ENCODE peak calls at places on chromosomes 4 and X, in ten cellular contexts. A is lower leg skin; W is posterior cingulate gyrus; R is NT2/D1; C is SK-MEL-5; H is EL; T is activated CD4-positive, alpha-beta T cell treated with anti-CD3 and anti-CD28 coated beads, Interleukin-2, amount 50 U/mL, for 48 hours; Y is astrocyte of the cerebellum; Q is suprapubic skin; K is activated CD8-positive, alpha-beta memory T cell treated with anti-CD3 and anti-CD28 coated beads for 24 hours. M is an unnamed sample.

GRCh38 chr4:6989331-6989923 is 53.7 kb upstream of the TADA2B start:
- DNase-seq in A (peak), W (no peak), R (no peak), C (no peak), H (no peak), T (no peak), Y (no peak), Q (no peak), K (peak), M (no peak)

GRCh38 chrX:70998402-70999027 is 67.6 kb upstream of the SLC7A3 start:
- DNase-seq in A (no peak), W (no peak), R (peak), C (peak), H (peak), T (peak), Y (peak), Q (no peak), K (no peak), M (no peak)

GRCh38 chr4:143195581-143195980 is 10.9 kb downstream of the USP38 start:
- DNase-seq in A (no peak), W (no peak), R (no peak), C (no peak), H (no peak), T (no peak), Y (no peak), Q (no peak), K (no peak), M (no peak)

GRCh38 chrX:43971966-43972961 is 926 bp downstream of the NDP start:
- DNase-seq in A (no peak), W (peak), R (no peak), C (peak), H (peak), T (no peak), Y (no peak), Q (no peak), K (no peak), M (no peak)

GRCh38 chrX:134388161-134389109 is 71.5 kb upstream of the HPRT1 start:
- DNase-seq in A (no peak), W (no peak), R (no peak), C (no peak), H (no peak), T (no peak), Y (no peak), Q (no peak), K (no peak), M (no peak)

GRCh38 chr4:7822858-7823257 is 116.8 kb downstream of the AFAP1 start:
- DNase-seq in A (no peak), W (no peak), R (no peak), C (no peak), H (no peak), T (no peak), Y (no peak), Q (no peak), K (no peak), M (no peak)

GRCh38 chr4:155072417-155072816 is 136.0 kb upstream of the NPY2R start:
- DNase-seq in A (no peak), W (no peak), R (no peak), C (no peak), H (no peak), T (no peak), Y (no peak), Q (no peak), K (no peak), M (no peak)

GRCh38 chr4:174119051-174119450 is 164.4 kb downstream of the FBXO8 start:
- DNase-seq in A (no peak), W (no peak), R (no peak), C (no peak), H (peak), T (no peak), Y (peak), Q (no peak), K (no peak), M (no peak)

GRCh38 chrX:13377537-13377936 is 57.7 kb upstream of the ATXN3L start:
- DNase-seq in A (peak), W (no peak), R (no peak), C (no peak), H (peak), T (no peak), Y (peak), Q (no peak), K (no peak), M (no peak)

GRCh38 chr4:100422911-100423310 is 94.9 kb downstream of the EMCN start:
- DNase-seq in A (no peak), W (no peak), R (no peak), C (no peak), H (no peak), T (no peak), Y (no peak), Q (no peak), K (no peak), M (no peak)

GRCh38 chrX:78945186-78945912 is at the start of gene P2RY10:
- DNase-seq in A (no peak), W (no peak), R (no peak), C (no peak), H (no peak), T (no peak), Y (no peak), Q (no peak), K (no peak), M (no peak)

GRCh38 chr4:142406051-142406549 is 440.0 kb downstream of the INPP4B start:
- DNase-seq in A (no peak), W (no peak), R (no peak), C (peak), H (peak), T (no peak), Y (no peak), Q (no peak), K (no peak), M (no peak)

GRCh38 chr4:61638600-61638999 is 438.5 kb downstream of the ADGRL3 start:
- DNase-seq in A (no peak), W (no peak), R (no peak), C (no peak), H (no peak), T (no peak), Y (peak), Q (no peak), K (no peak), M (no peak)

GRCh38 chr4:83866821-83867220 is 330.9 kb downstream of the GPAT3 start:
- DNase-seq in A (no peak), W (no peak), R (no peak), C (no peak), H (peak), T (no peak), Y (no peak), Q (no peak), K (no peak), M (no peak)

GRCh38 chr4:1205641-1206298 is 33.4 kb upstream of the SPON2 start:
- DNase-seq in A (peak), W (no peak), R (no peak), C (no peak), H (no peak), T (no peak), Y (no peak), Q (no peak), K (no peak), M (no peak)

GRCh38 chrX:12975999-12976558 is 1.2 kb downstream of the TMSB4X start:
- DNase-seq in A (no peak), W (peak), R (no peak), C (no peak), H (peak), T (no peak), Y (no peak), Q (peak), K (peak), M (no peak)

GRCh38 chr4:126130200-126130599 is 815.4 kb downstream of the FAT4 start:
- DNase-seq in A (no peak), W (no peak), R (no peak), C (no peak), H (peak), T (no peak), Y (no peak), Q (no peak), K (no peak), M (no peak)

GRCh38 chrX:39196192-39197102 is 395.2 kb downstream of the MID1IP1 start:
- DNase-seq in A (no peak), W (no peak), R (no peak), C (no peak), H (peak), T (peak), Y (peak), Q (no peak), K (peak), M (no peak)

GRCh38 chr4:86522349-86522748 is 71.8 kb upstream of the PTPN13 start:
- DNase-seq in A (no peak), W (no peak), R (no peak), C (peak), H (no peak), T (no peak), Y (no peak), Q (no peak), K (no peak), M (no peak)

GRCh38 chrX:152861116-152861515 is 30.3 kb downstream of the NSDHL start:
- DNase-seq in A (peak), W (no peak), R (no peak), C (no peak), H (no peak), T (no peak), Y (no peak), Q (no peak), K (no peak), M (no peak)

GRCh38 chr4:2057382-2058065 is 1.6 kb upstream of the NAT8L start:
- DNase-seq in A (no peak), W (no peak), R (no peak), C (no peak), H (no peak), T (no peak), Y (no peak), Q (no peak), K (no peak), M (no peak)

GRCh38 chrX:31266172-31267076 is 194.6 kb upstream of the FTHL17 start:
- DNase-seq in A (peak), W (peak), R (no peak), C (peak), H (peak), T (peak), Y (no peak), Q (peak), K (peak), M (no peak)

GRCh38 chr4:20192754-20193521 is 58.8 kb upstream of the SLIT2 start:
- DNase-seq in A (no peak), W (no peak), R (no peak), C (no peak), H (peak), T (no peak), Y (no peak), Q (no peak), K (no peak), M (no peak)

GRCh38 chr4:1753692-1754311 is 32.5 kb downstream of the TACC3 start:
- DNase-seq in A (no peak), W (no peak), R (no peak), C (no peak), H (no peak), T (no peak), Y (no peak), Q (no peak), K (no peak), M (no peak)

GRCh38 chr4:20019310-20020015 is 232.2 kb upstream of the SLIT2 start:
- DNase-seq in A (no peak), W (no peak), R (no peak), C (no peak), H (peak), T (no peak), Y (no peak), Q (no peak), K (no peak), M (no peak)

GRCh38 chr4:6541789-6542188 is 33.2 kb upstream of the MAN2B2 start:
- DNase-seq in A (no peak), W (no peak), R (no peak), C (no peak), H (no peak), T (no peak), Y (no peak), Q (no peak), K (no peak), M (no peak)

GRCh38 chrX:9746148-9746880 is 19.3 kb downstream of the GPR143 start:
- DNase-seq in A (no peak), W (no peak), R (no peak), C (no peak), H (peak), T (no peak), Y (peak), Q (no peak), K (no peak), M (no peak)

GRCh38 chr4:60201052-60201673 is 999.0 kb upstream of the ADGRL3 start:
- DNase-seq in A (no peak), W (no peak), R (peak), C (peak), H (peak), T (peak), Y (peak), Q (no peak), K (no peak), M (no peak)

M was measured in vagina.